ENCODE peak calls at places on chromosomes 3 and 15, in nine cellular contexts. One of them, this sample, is unnamed.

GRCh38 chr15:68658151-68658550 is 79.4 kb downstream of the CORO2B start:
- DNase-seq in H1: no peak
- DNase-seq in stomach: no peak
- DNase-seq in endothelial cell of umbilical vein: no peak
- DNase-seq in GM12892: no peak
- DNase-seq in suprapubic skin: no peak
- DNase-seq in upper lobe of left lung: no peak
- DNase-seq in HCT116: no peak
- DNase-seq in sigmoid colon: peak; percentile 40
- DNase-seq in this sample: no peak

GRCh38 chr15:68820205-68820588 is 498 bp downstream of the ANP32A start:
- DNase-seq in H1: no peak
- DNase-seq in stomach: peak; percentile 46
- DNase-seq in endothelial cell of umbilical vein: peak; percentile 39
- DNase-seq in GM12892: no peak
- DNase-seq in suprapubic skin: no peak
- DNase-seq in upper lobe of left lung: peak; percentile 64
- DNase-seq in HCT116: no peak
- DNase-seq in sigmoid colon: peak; percentile 79
- DNase-seq in this sample: no peak

GRCh38 chr3:197858133-197858532 is 67.1 kb downstream of the LRCH3 start:
- DNase-seq in H1: no peak
- DNase-seq in stomach: no peak
- DNase-seq in endothelial cell of umbilical vein: no peak
- DNase-seq in GM12892: no peak
- DNase-seq in suprapubic skin: no peak
- DNase-seq in upper lobe of left lung: no peak
- DNase-seq in HCT116: no peak
- DNase-seq in sigmoid colon: no peak
- DNase-seq in this sample: no peak

GRCh38 chr3:188296761-188297689 is 143.1 kb downstream of the LPP start:
- DNase-seq in H1: no peak
- DNase-seq in stomach: no peak
- DNase-seq in endothelial cell of umbilical vein: peak; percentile 83
- DNase-seq in GM12892: no peak
- DNase-seq in suprapubic skin: no peak
- DNase-seq in upper lobe of left lung: peak; percentile 59
- DNase-seq in HCT116: no peak
- DNase-seq in sigmoid colon: no peak
- DNase-seq in this sample: no peak

GRCh38 chr3:113698891-113699465 is 2.5 kb upstream of the USF3 start:
- DNase-seq in H1: peak; percentile 64
- DNase-seq in stomach: no peak
- DNase-seq in endothelial cell of umbilical vein: no peak
- DNase-seq in GM12892: no peak
- DNase-seq in suprapubic skin: no peak
- DNase-seq in upper lobe of left lung: peak; percentile 42
- DNase-seq in HCT116: no peak
- DNase-seq in sigmoid colon: no peak
- DNase-seq in this sample: no peak

GRCh38 chr15:82699726-82700125 is 9.9 kb downstream of the AP3B2 start:
- DNase-seq in H1: peak; percentile 60
- DNase-seq in stomach: no peak
- DNase-seq in endothelial cell of umbilical vein: no peak
- DNase-seq in GM12892: no peak
- DNase-seq in suprapubic skin: no peak
- DNase-seq in upper lobe of left lung: no peak
- DNase-seq in HCT116: no peak
- DNase-seq in sigmoid colon: no peak
- DNase-seq in this sample: no peak

GRCh38 chr15:90154861-90155626 is 46.1 kb upstream of the SEMA4B start:
- DNase-seq in H1: no peak
- DNase-seq in stomach: no peak
- DNase-seq in endothelial cell of umbilical vein: no peak
- DNase-seq in GM12892: no peak
- DNase-seq in suprapubic skin: no peak
- DNase-seq in upper lobe of left lung: peak; percentile 58
- DNase-seq in HCT116: no peak
- DNase-seq in sigmoid colon: peak; percentile 78
- DNase-seq in this sample: no peak

GRCh38 chr15:101532865-101533264 is 43.4 kb upstream of the PCSK6 start:
- DNase-seq in H1: no peak
- DNase-seq in stomach: no peak
- DNase-seq in endothelial cell of umbilical vein: no peak
- DNase-seq in GM12892: no peak
- DNase-seq in suprapubic skin: no peak
- DNase-seq in upper lobe of left lung: no peak
- DNase-seq in HCT116: no peak
- DNase-seq in sigmoid colon: peak; percentile 40
- DNase-seq in this sample: no peak

GRCh38 chr3:51928438-51928837 is 13.3 kb downstream of the RRP9 start:
- DNase-seq in H1: no peak
- DNase-seq in stomach: peak; percentile 18
- DNase-seq in endothelial cell of umbilical vein: no peak
- DNase-seq in GM12892: no peak
- DNase-seq in suprapubic skin: peak; percentile 66
- DNase-seq in upper lobe of left lung: no peak
- DNase-seq in HCT116: no peak
- DNase-seq in sigmoid colon: no peak
- DNase-seq in this sample: no peak

GRCh38 chr3:52193059-52193458 is 4.9 kb upstream of the ALAS1 start:
- DNase-seq in H1: no peak
- DNase-seq in stomach: no peak
- DNase-seq in endothelial cell of umbilical vein: no peak
- DNase-seq in GM12892: no peak
- DNase-seq in suprapubic skin: no peak
- DNase-seq in upper lobe of left lung: no peak
- DNase-seq in HCT116: no peak
- DNase-seq in sigmoid colon: peak; percentile 84
- DNase-seq in this sample: no peak

GRCh38 chr3:128432301-128432897 is 34.3 kb downstream of the DNAJB8 start:
- DNase-seq in H1: peak; percentile 80
- DNase-seq in stomach: peak; percentile 39
- DNase-seq in endothelial cell of umbilical vein: no peak
- DNase-seq in GM12892: no peak
- DNase-seq in suprapubic skin: no peak
- DNase-seq in upper lobe of left lung: no peak
- DNase-seq in HCT116: no peak
- DNase-seq in sigmoid colon: no peak
- DNase-seq in this sample: no peak

GRCh38 chr15:99507016-99507731 is 58.6 kb upstream of the MEF2A start:
- DNase-seq in H1: no peak
- DNase-seq in stomach: no peak
- DNase-seq in endothelial cell of umbilical vein: peak; percentile 82
- DNase-seq in GM12892: no peak
- DNase-seq in suprapubic skin: no peak
- DNase-seq in upper lobe of left lung: no peak
- DNase-seq in HCT116: no peak
- DNase-seq in sigmoid colon: no peak
- DNase-seq in this sample: no peak

GRCh38 chr15:47616876-47617275 is 100.4 kb upstream of the SEMA6D start:
- DNase-seq in H1: no peak
- DNase-seq in stomach: no peak
- DNase-seq in endothelial cell of umbilical vein: no peak
- DNase-seq in GM12892: no peak
- DNase-seq in suprapubic skin: no peak
- DNase-seq in upper lobe of left lung: no peak
- DNase-seq in HCT116: no peak
- DNase-seq in sigmoid colon: no peak
- DNase-seq in this sample: no peak

DNA sequence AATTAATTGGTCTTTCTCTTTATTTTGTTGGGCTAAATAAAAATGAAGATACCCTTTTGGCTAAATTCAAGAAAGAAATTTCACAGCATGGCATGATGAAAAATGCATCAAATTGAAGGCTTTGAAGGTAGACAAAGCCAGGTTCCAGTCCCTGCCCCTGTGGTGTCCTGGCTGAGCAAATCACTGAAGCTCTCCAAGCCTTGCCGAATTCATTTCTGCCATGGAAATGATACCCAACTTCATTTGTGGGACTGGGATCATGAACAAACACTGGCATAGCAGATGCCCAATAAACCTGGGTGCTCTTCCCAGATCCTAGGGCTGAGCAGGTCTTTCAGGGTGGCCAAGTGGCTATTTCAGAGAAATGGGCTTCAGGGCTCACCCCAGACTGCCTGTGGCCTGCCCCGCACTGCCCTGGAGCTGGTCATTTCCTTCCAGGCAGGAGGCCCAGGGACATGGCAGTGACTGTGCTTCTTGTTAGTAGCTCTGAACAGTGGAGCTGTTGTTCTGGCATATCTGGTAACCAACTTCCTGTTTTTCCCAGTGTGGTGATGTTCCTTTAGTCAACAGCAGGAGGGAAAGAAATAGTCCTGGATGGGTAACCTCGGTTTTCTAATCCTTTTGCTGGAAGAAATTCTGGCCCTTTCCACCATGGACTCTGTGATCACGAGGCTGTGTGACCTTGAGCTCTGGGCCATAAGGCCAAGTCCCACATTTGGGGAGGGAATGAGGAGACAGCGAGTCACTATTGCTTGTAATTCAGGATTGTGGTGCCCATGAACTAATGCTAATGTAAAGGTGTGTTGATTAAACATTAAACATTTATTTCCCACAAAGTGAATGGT is 47.6 kb downstream of the CTDSPL start:
- DNase-seq in H1: no peak
- DNase-seq in stomach: no peak
- DNase-seq in endothelial cell of umbilical vein: peak; percentile 51
- DNase-seq in GM12892: no peak
- DNase-seq in suprapubic skin: no peak
- DNase-seq in upper lobe of left lung: no peak
- DNase-seq in HCT116: no peak
- DNase-seq in sigmoid colon: no peak
- DNase-seq in this sample: no peak
- TF ChIP-seq POLR2AphosphoS5 in H1: no peak
- TF ChIP-seq POLR2AphosphoS5 in stomach: no peak
- TF ChIP-seq POLR2AphosphoS5 in endothelial cell of umbilical vein: peak; percentile 35
- TF ChIP-seq POLR2AphosphoS5 in GM12892: no peak
- TF ChIP-seq POLR2AphosphoS5 in suprapubic skin: no peak
- TF ChIP-seq POLR2AphosphoS5 in upper lobe of left lung: no peak
- TF ChIP-seq POLR2AphosphoS5 in HCT116: no peak
- TF ChIP-seq POLR2AphosphoS5 in sigmoid colon: no peak
- TF ChIP-seq POLR2AphosphoS5 in this sample: no peak

GRCh38 chr3:126396536-126396935 is 1.8 kb downstream of the CFAP100 start:
- DNase-seq in H1: no peak
- DNase-seq in stomach: no peak
- DNase-seq in endothelial cell of umbilical vein: no peak
- DNase-seq in GM12892: no peak
- DNase-seq in suprapubic skin: peak; percentile 53
- DNase-seq in upper lobe of left lung: no peak
- DNase-seq in HCT116: no peak
- DNase-seq in sigmoid colon: peak; percentile 50
- DNase-seq in this sample: no peak
- TF ChIP-seq POLR2A in H1: no peak
- TF ChIP-seq POLR2A in stomach: no peak
- TF ChIP-seq POLR2A in endothelial cell of umbilical vein: no peak
- TF ChIP-seq POLR2A in GM12892: no peak
- TF ChIP-seq POLR2A in suprapubic skin: no peak
- TF ChIP-seq POLR2A in upper lobe of left lung: no peak
- TF ChIP-seq POLR2A in HCT116: no peak
- TF ChIP-seq POLR2A in sigmoid colon: no peak
- TF ChIP-seq POLR2A in this sample: no peak

DNA sequence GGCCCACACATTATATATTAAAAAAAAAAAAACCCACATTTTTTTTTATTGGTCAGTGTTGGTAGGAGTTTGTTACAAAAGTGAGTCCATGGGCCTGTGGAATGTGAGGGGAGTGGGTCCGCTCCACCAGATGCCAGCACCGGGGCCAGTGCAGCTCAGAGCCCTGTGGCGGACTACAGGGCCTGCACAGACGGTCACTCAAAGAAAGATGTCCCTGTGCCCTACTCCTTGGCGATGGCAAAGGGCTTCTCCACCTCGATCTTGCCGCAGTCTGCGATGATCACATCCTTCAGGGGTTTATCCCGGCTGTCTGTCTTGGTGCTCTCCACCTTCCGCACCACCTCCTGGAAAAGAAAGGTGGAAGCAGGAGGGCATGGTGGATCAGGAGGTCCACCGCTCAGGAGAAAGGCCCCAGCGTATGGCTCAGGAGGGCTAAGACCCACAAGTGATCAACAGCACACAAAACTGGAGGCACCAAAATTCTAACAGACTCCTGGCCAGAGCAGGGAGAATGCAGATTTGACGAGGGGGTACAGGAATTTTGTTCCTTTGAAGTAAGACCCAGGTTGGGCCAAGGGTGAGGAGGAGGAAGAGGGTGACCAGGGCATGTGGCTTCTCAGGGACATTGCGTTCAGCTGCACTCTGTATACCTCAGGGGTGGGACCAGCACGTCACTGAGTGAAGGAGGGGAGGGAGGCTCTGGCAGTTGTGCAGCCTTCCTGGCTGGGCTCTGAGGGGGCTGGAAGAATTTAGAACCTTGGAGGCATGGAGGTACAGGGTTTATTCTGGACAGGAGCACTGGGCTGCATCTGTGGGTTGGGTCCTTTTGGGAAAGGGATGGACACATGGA is 4.5 kb downstream of the SNX22 start:
- DNase-seq in H1: no peak
- DNase-seq in stomach: no peak
- DNase-seq in endothelial cell of umbilical vein: no peak
- DNase-seq in GM12892: no peak
- DNase-seq in suprapubic skin: peak; percentile 73
- DNase-seq in upper lobe of left lung: no peak
- DNase-seq in HCT116: no peak
- DNase-seq in sigmoid colon: no peak
- DNase-seq in this sample: no peak
- TF ChIP-seq POLR2AphosphoS5 in H1: no peak
- TF ChIP-seq POLR2AphosphoS5 in stomach: no peak
- TF ChIP-seq POLR2AphosphoS5 in endothelial cell of umbilical vein: no peak
- TF ChIP-seq POLR2AphosphoS5 in GM12892: peak; percentile 75
- TF ChIP-seq POLR2AphosphoS5 in suprapubic skin: no peak
- TF ChIP-seq POLR2AphosphoS5 in upper lobe of left lung: no peak
- TF ChIP-seq POLR2AphosphoS5 in HCT116: peak; percentile 11
- TF ChIP-seq POLR2AphosphoS5 in sigmoid colon: no peak
- TF ChIP-seq POLR2AphosphoS5 in this sample: peak; percentile 33

GRCh38 chr3:67522081-67522480 is 132.3 kb downstream of the SUCLG2 start:
- DNase-seq in H1: no peak
- DNase-seq in stomach: no peak
- DNase-seq in endothelial cell of umbilical vein: no peak
- DNase-seq in GM12892: no peak
- DNase-seq in suprapubic skin: no peak
- DNase-seq in upper lobe of left lung: no peak
- DNase-seq in HCT116: no peak
- DNase-seq in sigmoid colon: no peak
- DNase-seq in this sample: no peak

GRCh38 chr3:67517781-67518180 is 136.6 kb downstream of the SUCLG2 start:
- DNase-seq in H1: no peak
- DNase-seq in stomach: no peak
- DNase-seq in endothelial cell of umbilical vein: no peak
- DNase-seq in GM12892: no peak
- DNase-seq in suprapubic skin: no peak
- DNase-seq in upper lobe of left lung: no peak
- DNase-seq in HCT116: no peak
- DNase-seq in sigmoid colon: no peak
- DNase-seq in this sample: no peak

GRCh38 chr3:67518196-67518595 is 136.2 kb downstream of the SUCLG2 start:
- DNase-seq in H1: no peak
- DNase-seq in stomach: no peak
- DNase-seq in endothelial cell of umbilical vein: no peak
- DNase-seq in GM12892: no peak
- DNase-seq in suprapubic skin: no peak
- DNase-seq in upper lobe of left lung: no peak
- DNase-seq in HCT116: no peak
- DNase-seq in sigmoid colon: no peak
- DNase-seq in this sample: no peak

GRCh38 chr3:67524046-67524445 is 130.4 kb downstream of the SUCLG2 start:
- DNase-seq in H1: no peak
- DNase-seq in stomach: no peak
- DNase-seq in endothelial cell of umbilical vein: no peak
- DNase-seq in GM12892: no peak
- DNase-seq in suprapubic skin: no peak
- DNase-seq in upper lobe of left lung: no peak
- DNase-seq in HCT116: no peak
- DNase-seq in sigmoid colon: no peak
- DNase-seq in this sample: no peak

GRCh38 chr3:67521053-67521646 is 133.3 kb downstream of the SUCLG2 start:
- DNase-seq in H1: no peak
- DNase-seq in stomach: no peak
- DNase-seq in endothelial cell of umbilical vein: no peak
- DNase-seq in GM12892: no peak
- DNase-seq in suprapubic skin: no peak
- DNase-seq in upper lobe of left lung: no peak
- DNase-seq in HCT116: no peak
- DNase-seq in sigmoid colon: no peak
- DNase-seq in this sample: no peak
- TF ChIP-seq POLR2A in H1: no peak
- TF ChIP-seq POLR2A in stomach: no peak
- TF ChIP-seq POLR2A in endothelial cell of umbilical vein: no peak
- TF ChIP-seq POLR2A in GM12892: no peak
- TF ChIP-seq POLR2A in suprapubic skin: no peak
- TF ChIP-seq POLR2A in upper lobe of left lung: no peak
- TF ChIP-seq POLR2A in HCT116: no peak
- TF ChIP-seq POLR2A in sigmoid colon: no peak
- TF ChIP-seq POLR2A in this sample: no peak

This sample was measured in GM12891.